ENCODE peak calls at places on chromosomes 4 and X, in eight cellular contexts. One of them, this sample, is unnamed.

GRCh38 chr4:141614878-141615586 is 21.4 kb upstream of the IL15 start:
- DNase-seq in heart left ventricle: no peak
- DNase-seq in tibial artery: no peak
- DNase-seq in astrocyte of the spinal cord: no peak
- DNase-seq in heart right ventricle: no peak
- DNase-seq in Panc1: no peak
- DNase-seq in AG09309: no peak
- DNase-seq in CD4-positive, alpha-beta T cell: no peak
- DNase-seq in this sample: no peak

GRCh38 chr4:157217708-157218107 is 2.8 kb upstream of the GRIA2 start:
- DNase-seq in heart right ventricle: no peak
- DNase-seq in Panc1: no peak
- DNase-seq in tibial artery: no peak
- DNase-seq in CD4-positive, alpha-beta T cell: no peak
- DNase-seq in astrocyte of the spinal cord: peak
- DNase-seq in heart left ventricle: no peak
- DNase-seq in AG09309: no peak
- DNase-seq in this sample: no peak

GRCh38 chr4:85790582-85790981 is 315.6 kb downstream of the ARHGAP24 start:
- DNase-seq in AG09309: no peak
- DNase-seq in astrocyte of the spinal cord: peak
- DNase-seq in tibial artery: no peak
- DNase-seq in heart right ventricle: no peak
- DNase-seq in Panc1: no peak
- DNase-seq in heart left ventricle: no peak
- DNase-seq in CD4-positive, alpha-beta T cell: no peak
- DNase-seq in this sample: no peak

GRCh38 chrX:107712231-107713204 is 63.1 kb downstream of the TSC22D3 start:
- DNase-seq in astrocyte of the spinal cord: peak
- DNase-seq in heart left ventricle: no peak
- DNase-seq in AG09309: no peak
- DNase-seq in tibial artery: peak
- DNase-seq in CD4-positive, alpha-beta T cell: peak
- DNase-seq in Panc1: no peak
- DNase-seq in heart right ventricle: no peak
- DNase-seq in this sample: no peak

GRCh38 chrX:17007134-17007768 is 60.8 kb downstream of the REPS2 start:
- DNase-seq in heart left ventricle: peak
- DNase-seq in CD4-positive, alpha-beta T cell: no peak
- DNase-seq in astrocyte of the spinal cord: peak
- DNase-seq in heart right ventricle: no peak
- DNase-seq in AG09309: no peak
- DNase-seq in tibial artery: no peak
- DNase-seq in Panc1: no peak
- DNase-seq in this sample: no peak

GRCh38 chrX:10415704-10416001 is 204.7 kb downstream of the MID1 start:
- DNase-seq in tibial artery: no peak
- DNase-seq in Panc1: no peak
- DNase-seq in AG09309: no peak
- DNase-seq in astrocyte of the spinal cord: peak
- DNase-seq in heart left ventricle: no peak
- DNase-seq in heart right ventricle: no peak
- DNase-seq in CD4-positive, alpha-beta T cell: no peak
- DNase-seq in this sample: no peak

GRCh38 chr4:63558709-63559108 is 850.5 kb downstream of the TECRL start:
- DNase-seq in astrocyte of the spinal cord: no peak
- DNase-seq in heart right ventricle: no peak
- DNase-seq in heart left ventricle: no peak
- DNase-seq in Panc1: no peak
- DNase-seq in tibial artery: no peak
- DNase-seq in CD4-positive, alpha-beta T cell: no peak
- DNase-seq in AG09309: no peak
- DNase-seq in this sample: no peak

GRCh38 chrX:130158311-130158710 is 7.3 kb downstream of the AIFM1 start:
- DNase-seq in AG09309: no peak
- DNase-seq in astrocyte of the spinal cord: no peak
- DNase-seq in heart left ventricle: no peak
- DNase-seq in Panc1: no peak
- DNase-seq in tibial artery: no peak
- DNase-seq in CD4-positive, alpha-beta T cell: no peak
- DNase-seq in heart right ventricle: no peak
- DNase-seq in this sample: no peak

GRCh38 chr4:144291164-144291563 is 150.6 kb upstream of the GYPA start:
- DNase-seq in heart left ventricle: no peak
- DNase-seq in CD4-positive, alpha-beta T cell: no peak
- DNase-seq in heart right ventricle: no peak
- DNase-seq in Panc1: no peak
- DNase-seq in astrocyte of the spinal cord: no peak
- DNase-seq in AG09309: no peak
- DNase-seq in tibial artery: no peak
- DNase-seq in this sample: no peak

GRCh38 chr4:189081831-189082230 is 858.8 kb upstream of the FRG1 start:
- DNase-seq in CD4-positive, alpha-beta T cell: no peak
- DNase-seq in tibial artery: no peak
- DNase-seq in astrocyte of the spinal cord: no peak
- DNase-seq in heart right ventricle: no peak
- DNase-seq in heart left ventricle: no peak
- DNase-seq in Panc1: no peak
- DNase-seq in AG09309: no peak
- DNase-seq in this sample: no peak

DNA sequence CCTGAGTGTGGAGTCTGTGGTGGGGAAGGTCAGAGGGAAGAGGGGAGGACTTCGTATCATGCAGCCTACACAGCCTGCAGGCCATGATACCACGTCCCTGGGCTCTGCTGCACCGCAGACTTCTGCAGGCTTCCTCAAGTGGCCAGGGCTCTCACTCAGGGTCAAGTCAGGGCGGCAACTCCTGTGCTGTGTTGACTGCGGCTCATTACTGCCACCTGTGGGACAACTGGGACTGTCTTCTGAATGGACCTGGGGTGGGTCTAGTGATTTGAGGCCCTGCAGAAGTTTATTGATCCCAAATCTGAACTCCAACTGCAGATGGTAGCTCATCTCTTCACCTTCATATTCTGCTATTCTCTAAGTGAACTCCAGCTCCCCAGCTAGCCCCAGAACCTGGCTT is 167.1 kb downstream of the NSUN7 start:
- DNase-seq in CD4-positive, alpha-beta T cell: no peak
- DNase-seq in Panc1: no peak
- DNase-seq in heart left ventricle: no peak
- DNase-seq in heart right ventricle: peak
- DNase-seq in tibial artery: peak
- DNase-seq in astrocyte of the spinal cord: no peak
- DNase-seq in AG09309: no peak
- DNase-seq in this sample: no peak
- TF ChIP-seq CTCF in CD4-positive, alpha-beta T cell: no peak
- TF ChIP-seq CTCF in Panc1: peak
- TF ChIP-seq CTCF in heart left ventricle: no peak
- TF ChIP-seq CTCF in heart right ventricle: peak
- TF ChIP-seq CTCF in tibial artery: peak
- TF ChIP-seq CTCF in astrocyte of the spinal cord: peak
- TF ChIP-seq CTCF in AG09309: peak
- TF ChIP-seq CTCF in this sample: peak

GRCh38 chr4:17511041-17511949 is 595 bp downstream of the QDPR start:
- DNase-seq in AG09309: no peak
- DNase-seq in astrocyte of the spinal cord: peak
- DNase-seq in Panc1: no peak
- DNase-seq in heart right ventricle: peak
- DNase-seq in tibial artery: peak
- DNase-seq in heart left ventricle: peak
- DNase-seq in CD4-positive, alpha-beta T cell: peak
- DNase-seq in this sample: no peak

GRCh38 chr4:17514865-17515264 is at the start of gene CLRN2:
- DNase-seq in heart left ventricle: no peak
- DNase-seq in CD4-positive, alpha-beta T cell: no peak
- DNase-seq in astrocyte of the spinal cord: no peak
- DNase-seq in tibial artery: no peak
- DNase-seq in heart right ventricle: no peak
- DNase-seq in Panc1: no peak
- DNase-seq in AG09309: no peak
- DNase-seq in this sample: no peak

GRCh38 chr4:17510582-17510981 is 1.3 kb downstream of the QDPR start:
- DNase-seq in heart right ventricle: no peak
- DNase-seq in CD4-positive, alpha-beta T cell: no peak
- DNase-seq in AG09309: no peak
- DNase-seq in astrocyte of the spinal cord: no peak
- DNase-seq in Panc1: no peak
- DNase-seq in heart left ventricle: no peak
- DNase-seq in tibial artery: no peak
- DNase-seq in this sample: no peak

GRCh38 chr4:17512973-17513665 is 1.2 kb upstream of the QDPR start:
- DNase-seq in CD4-positive, alpha-beta T cell: no peak
- DNase-seq in Panc1: no peak
- DNase-seq in heart left ventricle: no peak
- DNase-seq in astrocyte of the spinal cord: no peak
- DNase-seq in AG09309: no peak
- DNase-seq in tibial artery: no peak
- DNase-seq in heart right ventricle: no peak
- DNase-seq in this sample: no peak

DNA sequence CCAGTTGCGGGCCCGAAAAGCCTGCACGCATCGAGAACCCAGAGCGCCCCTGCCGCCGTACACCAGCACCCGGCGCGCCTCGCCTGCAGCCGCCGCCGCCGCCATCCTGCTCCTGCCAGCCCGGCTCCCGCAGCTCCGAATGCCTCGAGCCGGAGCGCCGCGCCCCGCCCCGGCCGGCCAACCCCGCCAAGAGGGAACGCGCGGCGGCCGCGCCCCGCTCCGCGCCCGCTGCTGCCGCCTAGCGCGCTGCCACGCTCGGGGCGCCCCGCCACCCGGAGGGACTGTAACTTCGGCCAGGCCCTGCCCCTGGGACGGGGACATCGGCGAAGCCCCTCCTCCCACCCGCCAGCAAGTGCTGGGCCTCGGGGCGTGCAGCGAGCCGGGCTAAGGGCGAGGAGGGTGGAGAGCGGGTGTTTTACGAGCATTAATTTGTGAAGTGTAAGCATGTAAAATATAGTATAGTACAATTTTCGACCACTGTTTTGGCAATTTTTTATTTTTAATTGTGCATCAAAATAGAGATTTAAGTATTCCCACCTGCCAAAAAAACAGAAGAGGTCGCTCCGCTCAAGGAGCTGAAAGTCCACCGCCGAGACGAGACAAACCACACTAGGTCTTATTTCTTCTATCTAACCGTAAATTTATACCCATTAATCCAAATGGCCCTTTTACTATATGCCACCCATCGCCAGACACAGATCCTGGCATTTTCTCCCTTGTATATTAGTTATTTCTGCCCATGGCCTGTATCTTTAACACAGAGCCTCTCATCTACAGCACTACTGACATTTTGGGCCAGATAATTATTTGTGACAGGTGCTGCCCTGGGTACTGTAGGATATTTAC is at the start of gene QDPR:
- DNase-seq in CD4-positive, alpha-beta T cell: peak
- DNase-seq in astrocyte of the spinal cord: peak
- DNase-seq in Panc1: peak
- DNase-seq in tibial artery: peak
- DNase-seq in AG09309: no peak
- DNase-seq in heart right ventricle: peak
- DNase-seq in heart left ventricle: peak
- DNase-seq in this sample: peak
- TF ChIP-seq CTCF in CD4-positive, alpha-beta T cell: peak
- TF ChIP-seq CTCF in astrocyte of the spinal cord: peak
- TF ChIP-seq CTCF in Panc1: peak
- TF ChIP-seq CTCF in tibial artery: peak
- TF ChIP-seq CTCF in AG09309: peak
- TF ChIP-seq CTCF in heart right ventricle: peak
- TF ChIP-seq CTCF in heart left ventricle: peak
- TF ChIP-seq CTCF in this sample: peak

GRCh38 chrX:40147399-40148188 is 49.8 kb upstream of the BCOR start:
- DNase-seq in heart left ventricle: no peak
- DNase-seq in heart right ventricle: no peak
- DNase-seq in CD4-positive, alpha-beta T cell: no peak
- DNase-seq in Panc1: no peak
- DNase-seq in tibial artery: no peak
- DNase-seq in astrocyte of the spinal cord: no peak
- DNase-seq in AG09309: no peak
- DNase-seq in this sample: no peak

GRCh38 chrX:40144576-40144975 is 46.8 kb upstream of the BCOR start:
- DNase-seq in AG09309: no peak
- DNase-seq in astrocyte of the spinal cord: no peak
- DNase-seq in tibial artery: no peak
- DNase-seq in heart left ventricle: no peak
- DNase-seq in heart right ventricle: no peak
- DNase-seq in CD4-positive, alpha-beta T cell: no peak
- DNase-seq in Panc1: no peak
- DNase-seq in this sample: no peak

GRCh38 chrX:40146471-40147398 is 49.0 kb upstream of the BCOR start:
- DNase-seq in astrocyte of the spinal cord: no peak
- DNase-seq in Panc1: no peak
- DNase-seq in CD4-positive, alpha-beta T cell: peak
- DNase-seq in AG09309: no peak
- DNase-seq in heart right ventricle: no peak
- DNase-seq in heart left ventricle: peak
- DNase-seq in tibial artery: no peak
- DNase-seq in this sample: no peak

GRCh38 chrX:40145001-40145631 is 47.4 kb upstream of the BCOR start:
- DNase-seq in heart right ventricle: no peak
- DNase-seq in astrocyte of the spinal cord: no peak
- DNase-seq in AG09309: no peak
- DNase-seq in tibial artery: no peak
- DNase-seq in CD4-positive, alpha-beta T cell: no peak
- DNase-seq in heart left ventricle: peak
- DNase-seq in Panc1: no peak
- DNase-seq in this sample: no peak

GRCh38 chrX:40145670-40146470 is 48.1 kb upstream of the BCOR start:
- DNase-seq in astrocyte of the spinal cord: no peak
- DNase-seq in heart right ventricle: no peak
- DNase-seq in Panc1: no peak
- DNase-seq in AG09309: no peak
- DNase-seq in tibial artery: no peak
- DNase-seq in CD4-positive, alpha-beta T cell: no peak
- DNase-seq in heart left ventricle: no peak
- DNase-seq in this sample: no peak
- TF ChIP-seq CTCF in astrocyte of the spinal cord: no peak
- TF ChIP-seq CTCF in heart right ventricle: no peak
- TF ChIP-seq CTCF in Panc1: no peak
- TF ChIP-seq CTCF in AG09309: no peak
- TF ChIP-seq CTCF in tibial artery: no peak
- TF ChIP-seq CTCF in CD4-positive, alpha-beta T cell: no peak
- TF ChIP-seq CTCF in heart left ventricle: no peak
- TF ChIP-seq CTCF in this sample: no peak

GRCh38 chr4:129220254-129220653 is 124.3 kb downstream of the C4orf33 start:
- DNase-seq in tibial artery: no peak
- DNase-seq in CD4-positive, alpha-beta T cell: no peak
- DNase-seq in astrocyte of the spinal cord: no peak
- DNase-seq in AG09309: no peak
- DNase-seq in heart left ventricle: no peak
- DNase-seq in Panc1: no peak
- DNase-seq in heart right ventricle: no peak
- DNase-seq in this sample: no peak
- TF ChIP-seq CTCF in tibial artery: no peak
- TF ChIP-seq CTCF in CD4-positive, alpha-beta T cell: no peak
- TF ChIP-seq CTCF in astrocyte of the spinal cord: no peak
- TF ChIP-seq CTCF in AG09309: no peak
- TF ChIP-seq CTCF in heart left ventricle: no peak
- TF ChIP-seq CTCF in Panc1: no peak
- TF ChIP-seq CTCF in heart right ventricle: no peak
- TF ChIP-seq CTCF in this sample: no peak

GRCh38 chr4:182835006-182835740 is 82.0 kb downstream of the DCTD start:
- DNase-seq in heart left ventricle: no peak
- DNase-seq in AG09309: no peak
- DNase-seq in heart right ventricle: no peak
- DNase-seq in astrocyte of the spinal cord: no peak
- DNase-seq in tibial artery: no peak
- DNase-seq in CD4-positive, alpha-beta T cell: no peak
- DNase-seq in Panc1: no peak
- DNase-seq in this sample: no peak
- TF ChIP-seq CTCF in heart left ventricle: no peak
- TF ChIP-seq CTCF in AG09309: no peak
- TF ChIP-seq CTCF in heart right ventricle: no peak
- TF ChIP-seq CTCF in astrocyte of the spinal cord: no peak
- TF ChIP-seq CTCF in tibial artery: no peak
- TF ChIP-seq CTCF in CD4-positive, alpha-beta T cell: no peak
- TF ChIP-seq CTCF in Panc1: no peak
- TF ChIP-seq CTCF in this sample: no peak

This sample was measured in AG09319.